ENCODE peak calls at places on chromosomes 7 and 10, in five cellular contexts. Q is transverse colon, P is heart right ventricle, H is gastrocnemius medialis, I is GM23338. M is an unnamed sample. For H3K4me1, the result is how much of the 10 kb centered on the place peaks cover.

GRCh38 chr7:100153713-100154519 is 4.6 kb downstream of the TRAPPC14 start:
- DNase-seq in I (no peak), H (no peak), P (no peak), Q (peak), M (no peak)

GRCh38 chr7:41415473-41416207 is 287.2 kb downstream of the INHBA start:
- DNase-seq in I (no peak), H (no peak), P (no peak), Q (no peak), M (no peak)

GRCh38 chr7:50470250-50471163 is 20.4 kb upstream of the FIGNL1 start:
- DNase-seq in H (peak), I (no peak), Q (no peak), P (no peak), M (no peak)

GRCh38 chr10:63391812-63392211 is 74.0 kb downstream of the JMJD1C start:
- DNase-seq in I (no peak), H (no peak), P (no peak), Q (no peak), M (no peak)

GRCh38 chr7:50595538-50596102 is 30.4 kb upstream of the DDC start:
- DNase-seq in P (peak), Q (no peak), H (peak), I (peak), M (no peak)

GRCh38 chr10:45425628-45426563 is 51.9 kb downstream of the ALOX5 start:
- DNase-seq in H (no peak), Q (no peak), P (no peak), I (no peak), M (no peak)

GRCh38 chr7:41698114-41698513 is 4.8 kb downstream of the INHBA start:
- DNase-seq in H (no peak), Q (no peak), P (no peak), I (no peak), M (no peak)

GRCh38 chr7:79091661-79092060 is 361.8 kb downstream of the MAGI2 start:
- DNase-seq in Q (no peak), I (no peak), P (no peak), H (no peak), M (no peak)

GRCh38 chr10:27696466-27696865 is 49.2 kb downstream of the MKX start:
- DNase-seq in H (no peak), P (no peak), Q (no peak), I (no peak), M (no peak)

GRCh38 chr10:27742926-27743735 is 2.5 kb downstream of the MKX start:
- DNase-seq in H (no peak), P (no peak), Q (peak), I (peak), M (peak)

GRCh38 chr10:71969929-71970328 is 5.7 kb downstream of the CHST3 start:
- DNase-seq in P (no peak), Q (no peak), I (no peak), H (no peak), M (no peak)

GRCh38 chr7:143345428-143345900 is 17.0 kb downstream of the FAM131B start:
- DNase-seq in I (peak), Q (peak), P (no peak), H (no peak), M (peak)

GRCh38 chr7:3888096-3888495 is 587.0 kb downstream of the SDK1 start:
- DNase-seq in P (no peak), H (peak), I (no peak), Q (no peak), M (no peak)

GRCh38 chr10:5585517-5586222 is 60.9 kb downstream of the CALML3 start:
- DNase-seq in Q (no peak), P (no peak), I (no peak), H (no peak), M (no peak)

GRCh38 chr10:113866551-113867394 is 12.3 kb downstream of the NHLRC2 start:
- DNase-seq in Q (no peak), H (no peak), P (no peak), I (no peak), M (no peak)

GRCh38 chr7:92790987-92791386 is 45.4 kb downstream of the CDK6 start:
- DNase-seq in I (no peak), P (no peak), Q (no peak), H (no peak), M (no peak)

GRCh38 chr7:158001621-158002320 is 585.9 kb downstream of the PTPRN2 start:
- DNase-seq in H (no peak), Q (no peak), I (no peak), P (no peak), M (no peak)

GRCh38 chr10:84552478-84552877 is 224.1 kb downstream of the CCSER2 start:
- DNase-seq in P (no peak), I (peak), Q (no peak), H (no peak), M (no peak)

GRCh38 chr7:139118803-139119485 is 9.4 kb upstream of the ZC3HAV1 start:
- DNase-seq in P (no peak), Q (peak), I (no peak), H (no peak), M (no peak)

GRCh38 chr10:110305767-110306451 is 1.2 kb upstream of the SMNDC1 start:
- DNase-seq in I (peak), P (peak), Q (peak), H (peak), M (no peak)

GRCh38 chr7:93160410-93160809 is 12.2 kb upstream of the SAMD9L start:
- DNase-seq in P (no peak), H (no peak), I (no peak), Q (no peak), M (no peak)

GRCh38 chr7:28671526-28671925 is 259.2 kb downstream of the CREB5 start:
- DNase-seq in Q (no peak), P (no peak), H (no peak), I (no peak), M (no peak)

GRCh38 chr7:21717323-21717722 is 174.5 kb downstream of the DNAH11 start:
- DNase-seq in H (no peak), I (no peak), Q (no peak), P (no peak), M (no peak)

GRCh38 chr7:104096683-104097082 is 107.2 kb upstream of the RELN start:
- DNase-seq in P (no peak), H (no peak), Q (no peak), I (peak), M (no peak)

GRCh38 chr7:156094350-156095146 is 282.3 kb upstream of the SHH start:
- DNase-seq in H (no peak), I (no peak), Q (no peak), P (no peak), M (no peak)

GRCh38 chr10:78338717-78339116 is 305.1 kb downstream of the RPS24 start:
- DNase-seq in I (no peak), P (no peak), H (no peak), Q (no peak), M (no peak)

GRCh38 chr7:137996386-137996851 is 5.5 kb downstream of the CREB3L2 start:
- DNase-seq in I (no peak), H (peak), P (peak), Q (no peak), M (peak)

GRCh38 chr7:42597296-42597695 is 314.6 kb downstream of the C7orf25 start:
- DNase-seq in Q (no peak), H (no peak), I (no peak), P (no peak), M (no peak)

GRCh38 chr10:102610499-102610898 is 33.8 kb upstream of the TRIM8 start:
- DNase-seq in I (no peak), P (no peak), Q (no peak), H (no peak), M (no peak)

GRCh38 chr10:615583-616152 is 73.8 kb downstream of the DIP2C start:
- DNase-seq in H (no peak), I (no peak), P (no peak), Q (no peak), M (no peak)

GRCh38 chr7:151141855-151142685 is 25.4 kb downstream of the GBX1 start:
- DNase-seq in P (no peak), Q (peak), H (no peak), I (no peak), M (no peak)

GRCh38 chr7:151141281-151141854 is 26.1 kb downstream of the GBX1 start:
- DNase-seq in H (no peak), P (no peak), Q (peak), I (no peak), M (no peak)

GRCh38 chr7:151140826-151141225 is 26.7 kb downstream of the GBX1 start:
- DNase-seq in I (no peak), Q (peak), H (no peak), P (no peak), M (no peak)

GRCh38 chr7:151143261-151144015 is 24.1 kb downstream of the GBX1 start:
- DNase-seq in H (peak), Q (peak), I (no peak), P (no peak), M (no peak)

GRCh38 chr7:151142686-151143040 is 24.8 kb downstream of the GBX1 start:
- DNase-seq in P (no peak), Q (peak), I (peak), H (no peak), M (no peak)
- TF ChIP-seq CTCF in P (no peak), Q (no peak), I (peak), H (no peak), M (no peak)

DNA sequence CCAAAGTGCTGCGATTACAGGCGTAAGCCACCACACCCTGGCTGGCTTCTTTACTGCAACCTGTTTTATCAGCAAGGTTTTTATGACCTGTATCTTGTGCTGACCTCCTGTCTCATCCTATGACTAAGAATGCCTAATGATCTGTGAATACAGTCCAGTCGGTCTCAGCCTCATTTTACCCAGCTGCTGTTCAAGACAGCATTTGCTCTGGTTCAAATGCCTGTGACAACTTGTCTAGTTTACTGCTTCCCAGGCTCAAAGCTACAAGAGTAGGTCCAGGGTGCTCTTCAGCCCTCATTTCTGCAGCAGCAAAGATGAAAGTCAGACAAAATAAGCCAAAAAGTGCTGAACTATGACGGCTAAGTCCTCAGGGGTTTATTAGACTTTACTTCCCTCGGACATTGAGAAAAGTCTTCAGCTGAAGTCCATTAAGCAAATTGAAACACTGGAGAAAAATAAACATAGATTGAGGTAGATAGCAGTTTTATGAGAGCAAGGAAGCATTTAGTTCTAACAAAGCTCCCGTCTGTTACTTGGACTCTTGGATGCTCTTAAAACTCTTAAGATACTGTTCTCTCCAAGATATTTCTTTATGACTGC is 12.5 kb upstream of the LYZL1 start:
- DNase-seq in H (no peak), P (no peak), I (no peak), Q (no peak), M (no peak)
- H3K27ac ChIP-seq in H (no peak), P (no peak), I (no peak), Q (no peak), M (no peak)

GRCh38 chr7:24842449-24843241 is 85.4 kb upstream of the GSDME start:
- DNase-seq in P (no peak), Q (no peak), H (no peak), I (no peak), M (no peak)

GRCh38 chr7:24851791-24852190 is 94.5 kb upstream of the GSDME start:
- DNase-seq in P (no peak), H (no peak), I (no peak), Q (no peak), M (no peak)

GRCh38 chr7:24842029-24842428 is 84.8 kb upstream of the GSDME start:
- DNase-seq in I (no peak), Q (no peak), P (no peak), H (no peak), M (no peak)

GRCh38 chr7:24843821-24844449 is 86.7 kb upstream of the GSDME start:
- DNase-seq in I (no peak), Q (no peak), H (no peak), P (no peak), M (no peak)

GRCh38 chr7:24847754-24848153 is 90.5 kb upstream of the GSDME start:
- DNase-seq in I (no peak), P (no peak), H (no peak), Q (no peak), M (no peak)
- H3K4me1 ChIP-seq in I (under half), P (under half), H (under half), Q (under half), M (under half)

DNA sequence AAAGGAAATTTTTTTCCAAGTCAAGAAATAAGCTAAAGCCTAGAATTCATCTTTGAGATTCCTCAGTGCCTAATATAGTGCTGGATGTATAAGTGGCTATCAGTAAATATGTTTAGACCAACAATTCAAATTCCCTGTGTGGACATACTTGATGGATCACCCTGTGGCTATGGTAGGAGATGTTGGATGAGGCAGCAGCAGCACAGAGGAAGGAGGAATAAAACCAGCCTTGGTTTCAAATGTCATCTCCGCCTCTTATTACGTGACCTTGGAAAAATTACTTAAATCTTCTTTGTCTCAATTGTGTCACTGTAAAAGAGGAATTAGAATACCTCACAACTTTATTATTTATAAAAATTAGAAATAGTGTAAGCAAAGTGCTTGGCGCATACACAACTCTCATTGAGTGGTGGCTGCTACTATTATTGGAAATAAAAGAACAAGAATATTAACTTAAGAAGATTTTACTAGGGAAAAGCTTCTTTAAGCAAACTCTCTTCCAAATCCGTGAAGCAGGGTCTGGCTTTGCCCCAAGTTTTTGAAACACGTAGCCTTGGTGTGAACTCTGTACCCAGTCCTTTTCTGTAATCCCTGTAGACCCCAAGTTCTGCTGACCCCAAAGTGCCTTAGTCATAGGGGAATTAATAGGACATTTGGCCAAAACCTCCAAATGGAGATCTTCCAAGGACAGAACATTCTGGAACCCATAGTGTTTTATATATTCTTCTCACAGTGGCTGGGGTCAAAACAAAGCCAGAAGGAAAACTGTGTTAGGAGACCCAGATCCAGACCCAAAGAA is 283.8 kb downstream of the PTEN start:
- DNase-seq in I (no peak), H (peak), P (peak), Q (no peak), M (peak)
- TF ChIP-seq CTCF in I (no peak), H (no peak), P (no peak), Q (no peak), M (no peak)

DNA sequence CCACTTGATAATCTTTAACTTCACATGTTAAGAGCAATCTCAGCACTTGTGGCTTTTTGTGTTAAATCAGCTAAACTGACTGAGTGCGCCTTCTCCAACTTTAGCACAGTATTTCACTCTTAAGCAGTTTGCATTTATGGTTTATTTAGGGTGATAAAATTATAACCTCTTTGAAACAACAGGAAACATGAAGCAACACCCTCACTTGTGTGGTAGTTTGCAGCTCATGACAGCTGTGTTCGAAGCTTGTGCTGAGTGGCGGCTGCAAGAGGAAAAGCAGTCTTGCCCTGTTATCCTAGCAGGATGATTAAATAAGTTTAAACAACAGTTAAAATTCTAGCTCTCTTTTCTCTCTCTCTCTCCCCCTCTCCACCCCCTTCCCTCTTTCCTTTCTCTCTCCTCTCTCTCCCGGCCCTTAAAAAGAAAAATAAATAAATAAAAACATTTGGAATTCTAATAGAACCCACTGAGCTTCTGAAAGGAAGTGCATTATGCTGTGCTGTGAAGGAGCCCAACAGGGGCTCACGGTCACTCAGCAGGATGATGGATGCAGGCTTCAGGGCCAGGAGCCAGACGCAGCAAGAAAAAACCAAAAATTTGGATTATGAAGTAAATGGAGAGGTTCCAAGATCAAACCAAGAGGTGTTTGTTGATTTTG is 25.2 kb downstream of the OGDH start:
- DNase-seq in I (no peak), H (no peak), Q (no peak), P (no peak), M (no peak)
- H3K27ac ChIP-seq in I (peak), H (peak), Q (peak), P (peak), M (peak)

M was measured in left ventricle myocardium inferior.